ENCODE peak calls at places on chromosomes 1 and 21, in six cellular contexts. D is CD8-positive, alpha-beta memory T cell; I is lung microvascular endothelial cell; S is stimulated activated naive CD8-positive, alpha-beta T cell treated with anti-CD3 and anti-CD28 coated beads, Interleukin-15, amount 100 ng/mL, for 72 hours; G is NCI-H774; W is right cardiac atrium. X is an unnamed sample.

GRCh38 chr1:209405183-209405823 is 178.2 kb upstream of the CAMK1G start:
- DNase-seq in D (no peak), G (no peak), S (no peak), I (no peak), W (no peak), X (no peak)

GRCh38 chr1:3462356-3463012 is 8.0 kb downstream of the ARHGEF16 start:
- DNase-seq in G (no peak), D (no peak), I (no peak), S (no peak), W (peak; percentile 44), X (no peak)

GRCh38 chr1:33482412-33482811 is 10.0 kb downstream of the ZSCAN20 start:
- DNase-seq in D (no peak), G (no peak), I (no peak), S (no peak), W (no peak), X (no peak)

GRCh38 chr1:31567956-31568570 is 8.3 kb upstream of the TINAGL1 start:
- DNase-seq in D (no peak), G (no peak), I (no peak), S (no peak), W (no peak), X (no peak)

GRCh38 chr1:27348861-27349783 is 7.3 kb downstream of the SYTL1 start:
- DNase-seq in G (peak; percentile 25), I (no peak), W (peak; percentile 74), D (peak; percentile 32), S (no peak), X (peak; percentile 78)

GRCh38 chr21:21200939-21201610 is 202.9 kb downstream of the NCAM2 start:
- DNase-seq in W (no peak), S (no peak), D (no peak), I (no peak), G (no peak), X (no peak)

GRCh38 chr1:2786329-2787162 is 14.9 kb downstream of the TTC34 start:
- DNase-seq in G (no peak), S (peak; percentile 70), D (peak; percentile 60), I (peak; percentile 38), W (peak; percentile 83), X (no peak)

GRCh38 chr1:210098376-210098775 is 134.2 kb upstream of the SERTAD4 start:
- DNase-seq in D (no peak), G (no peak), S (no peak), I (peak; percentile 6), W (no peak), X (no peak)

GRCh38 chr1:193614817-193615216 is 428.4 kb upstream of the B3GALT2 start:
- DNase-seq in I (peak; percentile 95), D (no peak), G (no peak), S (no peak), W (no peak), X (no peak)

GRCh38 chr1:48817505-48818114 is 40.9 kb upstream of the BEND5 start:
- DNase-seq in G (peak; percentile 64), D (no peak), S (peak; percentile 17), W (peak; percentile 83), I (peak; percentile 40), X (peak; percentile 21)

GRCh38 chr1:244381887-244382565 is 69.7 kb downstream of the ADSS2 start:
- DNase-seq in G (no peak), D (no peak), W (no peak), I (peak; percentile 36), S (no peak), X (no peak)

GRCh38 chr1:167442142-167442848 is 76.0 kb downstream of the CD247 start:
- DNase-seq in I (peak; percentile 72), G (peak; percentile 74), D (peak; percentile 78), W (peak; percentile 96), S (peak; percentile 78), X (peak; percentile 51)

GRCh38 chr21:28738882-28739281 is 253.8 kb downstream of the LTN1 start:
- DNase-seq in I (peak; percentile 27), D (no peak), S (no peak), G (no peak), W (no peak), X (no peak)

GRCh38 chr1:59678809-59679228 is 135.9 kb upstream of the HOOK1 start:
- DNase-seq in D (no peak), G (no peak), S (no peak), W (no peak), I (peak; percentile 97), X (no peak)

GRCh38 chr1:168386949-168387586 is 106.4 kb downstream of the TBX19 start:
- DNase-seq in S (peak; percentile 56), I (no peak), W (peak; percentile 61), G (peak; percentile 79), D (peak; percentile 73), X (peak; percentile 59)

GRCh38 chr1:228276901-228277490 is 69.2 kb downstream of the OBSCN start:
- DNase-seq in G (no peak), W (no peak), I (no peak), S (no peak), D (no peak), X (no peak)

GRCh38 chr1:149936992-149937705 is 470 bp upstream of the MTMR11 start:
- DNase-seq in S (no peak), G (no peak), D (no peak), W (no peak), I (peak; percentile 41), X (peak; percentile 18)

GRCh38 chr1:207063014-207063413 is 9.9 kb downstream of the PFKFB2 start:
- DNase-seq in D (no peak), G (no peak), W (no peak), S (no peak), I (no peak), X (no peak)

GRCh38 chr1:3372317-3372716 is 82.1 kb upstream of the ARHGEF16 start:
- DNase-seq in G (no peak), W (peak; percentile 11), S (peak; percentile 40), D (no peak), I (no peak), X (no peak)

GRCh38 chr1:209661081-209661480 is 8.9 kb upstream of the LAMB3 start:
- DNase-seq in D (no peak), G (no peak), W (no peak), I (no peak), S (no peak), X (no peak)

GRCh38 chr1:110581637-110582036 is 24.5 kb downstream of the KCNA2 start:
- DNase-seq in G (no peak), S (no peak), I (no peak), W (no peak), D (no peak), X (no peak)

GRCh38 chr21:32993894-32994293 is 31.8 kb upstream of the OLIG2 start:
- DNase-seq in G (no peak), I (no peak), S (no peak), D (no peak), W (no peak), X (no peak)

GRCh38 chr1:170558731-170559130 is 26.8 kb downstream of the GORAB start:
- DNase-seq in D (no peak), G (no peak), W (no peak), S (no peak), I (no peak), X (no peak)

GRCh38 chr1:228865613-228866320 is 130.5 kb downstream of the RHOU start:
- DNase-seq in I (no peak), D (no peak), S (no peak), W (no peak), G (no peak), X (no peak)

GRCh38 chr1:227035316-227035715 is 95.2 kb downstream of the COQ8A start:
- DNase-seq in W (no peak), S (no peak), I (no peak), G (no peak), D (no peak), X (no peak)

GRCh38 chr1:93358293-93358692 is 12.6 kb downstream of the DR1 start:
- DNase-seq in S (no peak), I (no peak), D (no peak), G (no peak), W (peak; percentile 55), X (no peak)

GRCh38 chr1:177959793-177960515 is 9.9 kb downstream of the SEC16B start:
- DNase-seq in I (peak; percentile 74), G (no peak), D (no peak), W (no peak), S (no peak), X (no peak)

GRCh38 chr1:3192825-3193224 is 123.8 kb downstream of the PRDM16 start:
- DNase-seq in W (no peak), I (no peak), D (no peak), G (no peak), S (no peak), X (no peak)

GRCh38 chr21:44506279-44507255 is 33.4 kb downstream of the KRTAP10-1 start:
- DNase-seq in S (no peak), D (no peak), G (no peak), I (no peak), W (peak; percentile 30), X (no peak)

GRCh38 chr1:226608699-226609505 is 60.3 kb downstream of the STUM start:
- DNase-seq in W (peak; percentile 85), S (peak; percentile 58), I (peak; percentile 71), G (peak; percentile 55), D (peak; percentile 61), X (no peak)

GRCh38 chr1:235424092-235424491 is 56.9 kb downstream of the TBCE start:
- DNase-seq in G (no peak), S (no peak), W (no peak), I (no peak), D (no peak), X (peak; percentile 15)

GRCh38 chr1:59279651-59280050 is 17.2 kb upstream of the FGGY start:
- DNase-seq in S (no peak), I (no peak), D (no peak), G (no peak), W (no peak), X (no peak)

GRCh38 chr1:42370876-42371549 is 9.6 kb upstream of the RIMKLA start:
- DNase-seq in S (no peak), W (no peak), D (no peak), G (no peak), I (no peak), X (no peak)

GRCh38 chr1:220889333-220889732 is 10.1 kb downstream of the HLX start:
- DNase-seq in I (no peak), S (no peak), G (no peak), W (no peak), D (no peak), X (no peak)

GRCh38 chr1:245693116-245693515 is 538.3 kb downstream of the KIF26B start:
- DNase-seq in I (no peak), W (no peak), D (no peak), G (no peak), S (no peak), X (no peak)

GRCh38 chr21:43611598-43612369 is 47.5 kb downstream of the HSF2BP start:
- DNase-seq in D (no peak), I (peak; percentile 80), W (peak; percentile 89), G (no peak), S (no peak), X (no peak)

GRCh38 chr1:8424539-8425116 is 106.7 kb downstream of the SLC45A1 start:
- DNase-seq in D (peak; percentile 10), G (no peak), S (peak; percentile 44), I (peak; percentile 66), W (peak; percentile 85), X (no peak)

GRCh38 chr1:36918604-36919003 is 115.7 kb downstream of the GRIK3 start:
- DNase-seq in D (no peak), I (no peak), W (no peak), S (no peak), G (no peak), X (no peak)

X was measured in NCI-H2107.